ENCODE peak calls at places on chromosomes 7 and 10, in ten cellular contexts. One of them, this sample, is unnamed.
A peak's percentile ranks its signal among the peaks of the same experiment; 100 is the strongest.

GRCh38 chr10:86263209-86263608 is 103.4 kb downstream of the GRID1 start:
- DNase-seq in kidney: no peak
- DNase-seq in right lobe of liver: no peak
- DNase-seq in left ventricle myocardium inferior: no peak
- DNase-seq in uterus: no peak
- DNase-seq in psoas muscle: no peak
- DNase-seq in transverse colon: no peak
- DNase-seq in AG04450: no peak
- DNase-seq in tibial artery: peak; percentile 46
- DNase-seq in endodermal cell: peak; percentile 47
- DNase-seq in this sample: no peak

GRCh38 chr10:123807444-123808035 is 84.1 kb downstream of the CPXM2 start:
- DNase-seq in kidney: no peak
- DNase-seq in right lobe of liver: no peak
- DNase-seq in left ventricle myocardium inferior: no peak
- DNase-seq in uterus: no peak
- DNase-seq in psoas muscle: no peak
- DNase-seq in transverse colon: no peak
- DNase-seq in AG04450: no peak
- DNase-seq in tibial artery: no peak
- DNase-seq in endodermal cell: no peak
- DNase-seq in this sample: no peak

GRCh38 chr10:78177431-78178185 is 143.9 kb downstream of the RPS24 start:
- DNase-seq in kidney: no peak
- DNase-seq in right lobe of liver: no peak
- DNase-seq in left ventricle myocardium inferior: no peak
- DNase-seq in uterus: no peak
- DNase-seq in psoas muscle: no peak
- DNase-seq in transverse colon: no peak
- DNase-seq in AG04450: no peak
- DNase-seq in tibial artery: no peak
- DNase-seq in endodermal cell: no peak
- DNase-seq in this sample: no peak

GRCh38 chr7:51249991-51250390 is 66.6 kb downstream of the COBL start:
- DNase-seq in kidney: no peak
- DNase-seq in right lobe of liver: no peak
- DNase-seq in left ventricle myocardium inferior: no peak
- DNase-seq in uterus: no peak
- DNase-seq in psoas muscle: no peak
- DNase-seq in transverse colon: no peak
- DNase-seq in AG04450: no peak
- DNase-seq in tibial artery: no peak
- DNase-seq in endodermal cell: peak; percentile 37
- DNase-seq in this sample: no peak

GRCh38 chr7:104979167-104979841 is 34.7 kb upstream of the KMT2E start:
- DNase-seq in kidney: no peak
- DNase-seq in right lobe of liver: no peak
- DNase-seq in left ventricle myocardium inferior: no peak
- DNase-seq in uterus: peak; percentile 30
- DNase-seq in psoas muscle: peak; percentile 52
- DNase-seq in transverse colon: no peak
- DNase-seq in AG04450: no peak
- DNase-seq in tibial artery: no peak
- DNase-seq in endodermal cell: peak; percentile 77
- DNase-seq in this sample: no peak

GRCh38 chr10:71075066-71075758 is 137.2 kb upstream of the UNC5B start:
- DNase-seq in kidney: peak; percentile 22
- DNase-seq in right lobe of liver: no peak
- DNase-seq in left ventricle myocardium inferior: peak; percentile 53
- DNase-seq in uterus: peak; percentile 11
- DNase-seq in psoas muscle: no peak
- DNase-seq in transverse colon: no peak
- DNase-seq in AG04450: no peak
- DNase-seq in tibial artery: peak; percentile 54
- DNase-seq in endodermal cell: peak; percentile 59
- DNase-seq in this sample: no peak

GRCh38 chr7:25527665-25528064 is 299.4 kb upstream of the NPVF start:
- DNase-seq in kidney: no peak
- DNase-seq in right lobe of liver: no peak
- DNase-seq in left ventricle myocardium inferior: no peak
- DNase-seq in uterus: no peak
- DNase-seq in psoas muscle: no peak
- DNase-seq in transverse colon: no peak
- DNase-seq in AG04450: no peak
- DNase-seq in tibial artery: no peak
- DNase-seq in endodermal cell: no peak
- DNase-seq in this sample: no peak

GRCh38 chr10:43437141-43437860 is 390 bp downstream of the ZNF487 start:
- DNase-seq in kidney: no peak
- DNase-seq in right lobe of liver: no peak
- DNase-seq in left ventricle myocardium inferior: no peak
- DNase-seq in uterus: no peak
- DNase-seq in psoas muscle: no peak
- DNase-seq in transverse colon: no peak
- DNase-seq in AG04450: no peak
- DNase-seq in tibial artery: no peak
- DNase-seq in endodermal cell: no peak
- DNase-seq in this sample: no peak

GRCh38 chr10:83963446-83963845 is 175.9 kb upstream of the GHITM start:
- DNase-seq in kidney: no peak
- DNase-seq in right lobe of liver: no peak
- DNase-seq in left ventricle myocardium inferior: no peak
- DNase-seq in uterus: no peak
- DNase-seq in psoas muscle: no peak
- DNase-seq in transverse colon: no peak
- DNase-seq in AG04450: no peak
- DNase-seq in tibial artery: no peak
- DNase-seq in endodermal cell: no peak
- DNase-seq in this sample: no peak
- H3K4me3 ChIP-seq in kidney: no peak overlapping the region
- H3K4me3 ChIP-seq in right lobe of liver: no peak overlapping the region
- H3K4me3 ChIP-seq in left ventricle myocardium inferior: no peak overlapping the region
- H3K4me3 ChIP-seq in uterus: no peak overlapping the region
- H3K4me3 ChIP-seq in psoas muscle: no peak overlapping the region
- H3K4me3 ChIP-seq in transverse colon: no peak overlapping the region
- H3K4me3 ChIP-seq in AG04450: no peak overlapping the region
- H3K4me3 ChIP-seq in tibial artery: no peak overlapping the region
- H3K4me3 ChIP-seq in endodermal cell: no peak overlapping the region
- H3K4me3 ChIP-seq in this sample: no peak overlapping the region

GRCh38 chr7:89837515-89837914 is 316.8 kb upstream of the STEAP1 start:
- DNase-seq in kidney: no peak
- DNase-seq in right lobe of liver: no peak
- DNase-seq in left ventricle myocardium inferior: no peak
- DNase-seq in uterus: no peak
- DNase-seq in psoas muscle: no peak
- DNase-seq in transverse colon: no peak
- DNase-seq in AG04450: no peak
- DNase-seq in tibial artery: no peak
- DNase-seq in endodermal cell: no peak
- DNase-seq in this sample: no peak

DNA sequence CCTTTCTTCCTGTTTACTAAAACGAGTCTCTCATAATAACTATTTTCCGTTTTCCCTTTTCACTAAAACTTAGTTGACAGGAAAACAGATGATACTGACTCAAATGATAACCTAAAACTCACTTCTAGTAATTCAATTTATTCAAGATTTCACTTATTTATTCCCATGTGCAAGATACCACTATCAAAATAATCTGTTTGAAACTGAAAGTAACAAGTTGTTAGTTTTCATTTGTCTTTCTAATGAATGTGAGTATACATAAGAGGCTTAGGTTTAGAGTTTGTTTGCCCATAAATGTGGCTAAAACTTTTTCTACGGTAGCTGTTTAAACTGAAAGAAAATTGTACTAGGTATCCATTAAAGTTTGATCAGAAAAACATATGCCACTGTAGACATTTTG is 314.9 kb upstream of the STEAP1 start:
- DNase-seq in kidney: no peak
- DNase-seq in right lobe of liver: no peak
- DNase-seq in left ventricle myocardium inferior: no peak
- DNase-seq in uterus: no peak
- DNase-seq in psoas muscle: no peak
- DNase-seq in transverse colon: no peak
- DNase-seq in AG04450: no peak
- DNase-seq in tibial artery: no peak
- DNase-seq in endodermal cell: no peak
- DNase-seq in this sample: no peak
- H3K27ac ChIP-seq in kidney: no peak overlapping the region
- H3K27ac ChIP-seq in right lobe of liver: no peak overlapping the region
- H3K27ac ChIP-seq in left ventricle myocardium inferior: no peak overlapping the region
- H3K27ac ChIP-seq in uterus: no peak overlapping the region
- H3K27ac ChIP-seq in psoas muscle: no peak overlapping the region
- H3K27ac ChIP-seq in transverse colon: no peak overlapping the region
- H3K27ac ChIP-seq in AG04450: no peak overlapping the region
- H3K27ac ChIP-seq in tibial artery: no peak overlapping the region
- H3K27ac ChIP-seq in endodermal cell: no peak overlapping the region
- H3K27ac ChIP-seq in this sample: no peak overlapping the region

GRCh38 chr10:96390460-96390864 is 31.7 kb upstream of the OPALIN start:
- DNase-seq in kidney: no peak
- DNase-seq in right lobe of liver: peak; percentile 81
- DNase-seq in left ventricle myocardium inferior: peak; percentile 87
- DNase-seq in uterus: no peak
- DNase-seq in psoas muscle: peak; percentile 72
- DNase-seq in transverse colon: peak; percentile 52
- DNase-seq in AG04450: no peak
- DNase-seq in tibial artery: peak; percentile 90
- DNase-seq in endodermal cell: no peak
- DNase-seq in this sample: no peak
- H3K4me3 ChIP-seq in kidney: no peak overlapping the region
- H3K4me3 ChIP-seq in right lobe of liver: no peak overlapping the region
- H3K4me3 ChIP-seq in left ventricle myocardium inferior: no peak overlapping the region
- H3K4me3 ChIP-seq in uterus: no peak overlapping the region
- H3K4me3 ChIP-seq in psoas muscle: no peak overlapping the region
- H3K4me3 ChIP-seq in transverse colon: no peak overlapping the region
- H3K4me3 ChIP-seq in AG04450: no peak overlapping the region
- H3K4me3 ChIP-seq in tibial artery: no peak overlapping the region
- H3K4me3 ChIP-seq in endodermal cell: no peak overlapping the region
- H3K4me3 ChIP-seq in this sample: no peak overlapping the region

DNA sequence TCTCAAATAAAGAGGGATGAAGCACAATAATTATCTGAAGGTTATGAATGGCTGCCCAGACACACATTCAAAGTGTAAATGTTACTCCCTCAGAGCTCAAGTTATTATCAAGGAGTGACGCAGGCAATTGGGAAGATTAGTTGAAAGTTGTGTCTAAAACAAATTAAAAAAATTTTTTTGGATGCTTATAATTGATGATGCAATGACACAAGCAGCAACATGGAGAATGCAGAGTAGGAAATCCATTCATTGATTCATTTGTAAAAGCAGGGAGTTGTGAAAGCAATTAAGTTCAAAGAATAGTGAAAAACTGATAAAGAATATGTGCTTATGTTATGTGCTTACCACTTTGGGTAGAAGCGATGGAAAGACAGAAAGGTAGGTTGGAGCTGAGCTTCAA is 120.4 kb downstream of the CDK6 start:
- DNase-seq in kidney: no peak
- DNase-seq in right lobe of liver: no peak
- DNase-seq in left ventricle myocardium inferior: no peak
- DNase-seq in uterus: no peak
- DNase-seq in psoas muscle: no peak
- DNase-seq in transverse colon: no peak
- DNase-seq in AG04450: no peak
- DNase-seq in tibial artery: no peak
- DNase-seq in endodermal cell: no peak
- DNase-seq in this sample: no peak
- H3K27ac ChIP-seq in kidney: no peak overlapping the region
- H3K27ac ChIP-seq in right lobe of liver: no peak overlapping the region
- H3K27ac ChIP-seq in left ventricle myocardium inferior: peak overlapping the region; percentile 93
- H3K27ac ChIP-seq in uterus: no peak overlapping the region
- H3K27ac ChIP-seq in psoas muscle: no peak overlapping the region
- H3K27ac ChIP-seq in transverse colon: no peak overlapping the region
- H3K27ac ChIP-seq in AG04450: no peak overlapping the region
- H3K27ac ChIP-seq in tibial artery: peak overlapping the region; percentile 89
- H3K27ac ChIP-seq in endodermal cell: no peak overlapping the region
- H3K27ac ChIP-seq in this sample: no peak overlapping the region

GRCh38 chr10:33465747-33466146 is 131.3 kb upstream of the NRP1 start:
- DNase-seq in kidney: no peak
- DNase-seq in right lobe of liver: no peak
- DNase-seq in left ventricle myocardium inferior: no peak
- DNase-seq in uterus: no peak
- DNase-seq in psoas muscle: no peak
- DNase-seq in transverse colon: no peak
- DNase-seq in AG04450: no peak
- DNase-seq in tibial artery: no peak
- DNase-seq in endodermal cell: no peak
- DNase-seq in this sample: no peak

GRCh38 chr10:33461295-33461640 is 126.8 kb upstream of the NRP1 start:
- DNase-seq in kidney: no peak
- DNase-seq in right lobe of liver: no peak
- DNase-seq in left ventricle myocardium inferior: no peak
- DNase-seq in uterus: no peak
- DNase-seq in psoas muscle: no peak
- DNase-seq in transverse colon: no peak
- DNase-seq in AG04450: no peak
- DNase-seq in tibial artery: no peak
- DNase-seq in endodermal cell: no peak
- DNase-seq in this sample: no peak

GRCh38 chr10:33460461-33461294 is 126.2 kb upstream of the NRP1 start:
- DNase-seq in kidney: no peak
- DNase-seq in right lobe of liver: no peak
- DNase-seq in left ventricle myocardium inferior: peak; percentile 67
- DNase-seq in uterus: peak; percentile 39
- DNase-seq in psoas muscle: peak; percentile 27
- DNase-seq in transverse colon: no peak
- DNase-seq in AG04450: no peak
- DNase-seq in tibial artery: peak; percentile 85
- DNase-seq in endodermal cell: no peak
- DNase-seq in this sample: peak; percentile 49

GRCh38 chr10:33459597-33459996 is 125.1 kb upstream of the NRP1 start:
- DNase-seq in kidney: no peak
- DNase-seq in right lobe of liver: no peak
- DNase-seq in left ventricle myocardium inferior: no peak
- DNase-seq in uterus: no peak
- DNase-seq in psoas muscle: no peak
- DNase-seq in transverse colon: no peak
- DNase-seq in AG04450: no peak
- DNase-seq in tibial artery: no peak
- DNase-seq in endodermal cell: no peak
- DNase-seq in this sample: no peak

GRCh38 chr10:33463011-33463410 is 128.5 kb upstream of the NRP1 start:
- DNase-seq in kidney: no peak
- DNase-seq in right lobe of liver: no peak
- DNase-seq in left ventricle myocardium inferior: no peak
- DNase-seq in uterus: no peak
- DNase-seq in psoas muscle: no peak
- DNase-seq in transverse colon: no peak
- DNase-seq in AG04450: no peak
- DNase-seq in tibial artery: no peak
- DNase-seq in endodermal cell: no peak
- DNase-seq in this sample: no peak
- H3K4me3 ChIP-seq in kidney: no peak overlapping the region
- H3K4me3 ChIP-seq in right lobe of liver: no peak overlapping the region
- H3K4me3 ChIP-seq in left ventricle myocardium inferior: no peak overlapping the region
- H3K4me3 ChIP-seq in uterus: no peak overlapping the region
- H3K4me3 ChIP-seq in psoas muscle: no peak overlapping the region
- H3K4me3 ChIP-seq in transverse colon: no peak overlapping the region
- H3K4me3 ChIP-seq in AG04450: no peak overlapping the region
- H3K4me3 ChIP-seq in tibial artery: no peak overlapping the region
- H3K4me3 ChIP-seq in endodermal cell: no peak overlapping the region
- H3K4me3 ChIP-seq in this sample: no peak overlapping the region